ENCODE peak calls at places on chromosomes 11 and 22, in ten cellular contexts. One of them, this sample, is unnamed.

GRCh38 chr11:10233581-10233980 is 60.4 kb downstream of the SBF2 start:
- DNase-seq in naive thymus-derived CD4-positive, alpha-beta T cell: no peak
- DNase-seq in tibial artery: no peak
- DNase-seq in GM23248: peak
- DNase-seq in CD8-positive, alpha-beta memory T cell: no peak
- DNase-seq in right lobe of liver: no peak
- DNase-seq in CD4-positive, alpha-beta T cell: no peak
- DNase-seq in hepatocyte: peak
- DNase-seq in left lung: no peak
- DNase-seq in spleen: no peak
- DNase-seq in this sample: no peak

GRCh38 chr22:21632237-21632895 is at the start of gene CCDC116:
- DNase-seq in spleen: peak
- DNase-seq in GM23248: no peak
- DNase-seq in CD4-positive, alpha-beta T cell: peak
- DNase-seq in left lung: peak
- DNase-seq in hepatocyte: no peak
- DNase-seq in tibial artery: no peak
- DNase-seq in CD8-positive, alpha-beta memory T cell: peak
- DNase-seq in naive thymus-derived CD4-positive, alpha-beta T cell: peak
- DNase-seq in right lobe of liver: no peak
- DNase-seq in this sample: peak

GRCh38 chr11:126821832-126822231 is 178.7 kb downstream of the KIRREL3 start:
- DNase-seq in tibial artery: no peak
- DNase-seq in hepatocyte: no peak
- DNase-seq in spleen: no peak
- DNase-seq in naive thymus-derived CD4-positive, alpha-beta T cell: no peak
- DNase-seq in CD4-positive, alpha-beta T cell: no peak
- DNase-seq in GM23248: no peak
- DNase-seq in CD8-positive, alpha-beta memory T cell: no peak
- DNase-seq in right lobe of liver: no peak
- DNase-seq in left lung: no peak
- DNase-seq in this sample: no peak

GRCh38 chr11:76695133-76695532 is 24.6 kb upstream of the LRRC32 start:
- DNase-seq in hepatocyte: no peak
- DNase-seq in spleen: no peak
- DNase-seq in CD4-positive, alpha-beta T cell: no peak
- DNase-seq in naive thymus-derived CD4-positive, alpha-beta T cell: no peak
- DNase-seq in tibial artery: no peak
- DNase-seq in CD8-positive, alpha-beta memory T cell: no peak
- DNase-seq in right lobe of liver: no peak
- DNase-seq in left lung: no peak
- DNase-seq in GM23248: no peak
- DNase-seq in this sample: no peak

GRCh38 chr11:68839953-68840641 is 1.6 kb downstream of the CPT1A start:
- DNase-seq in right lobe of liver: no peak
- DNase-seq in CD4-positive, alpha-beta T cell: no peak
- DNase-seq in CD8-positive, alpha-beta memory T cell: no peak
- DNase-seq in GM23248: peak
- DNase-seq in tibial artery: no peak
- DNase-seq in left lung: no peak
- DNase-seq in naive thymus-derived CD4-positive, alpha-beta T cell: no peak
- DNase-seq in hepatocyte: no peak
- DNase-seq in spleen: no peak
- DNase-seq in this sample: no peak

GRCh38 chr22:39012525-39013516 is 1.2 kb upstream of the APOBEC3C start:
- DNase-seq in left lung: no peak
- DNase-seq in naive thymus-derived CD4-positive, alpha-beta T cell: no peak
- DNase-seq in CD8-positive, alpha-beta memory T cell: no peak
- DNase-seq in right lobe of liver: no peak
- DNase-seq in GM23248: no peak
- DNase-seq in CD4-positive, alpha-beta T cell: no peak
- DNase-seq in spleen: no peak
- DNase-seq in hepatocyte: no peak
- DNase-seq in tibial artery: no peak
- DNase-seq in this sample: no peak

GRCh38 chr11:9014826-9015225 is 11.0 kb upstream of the NRIP3 start:
- DNase-seq in left lung: no peak
- DNase-seq in GM23248: no peak
- DNase-seq in spleen: no peak
- DNase-seq in tibial artery: no peak
- DNase-seq in right lobe of liver: no peak
- DNase-seq in CD4-positive, alpha-beta T cell: no peak
- DNase-seq in hepatocyte: no peak
- DNase-seq in naive thymus-derived CD4-positive, alpha-beta T cell: no peak
- DNase-seq in CD8-positive, alpha-beta memory T cell: no peak
- DNase-seq in this sample: no peak

GRCh38 chr22:37855462-37855861 is 6.2 kb downstream of the EIF3L start:
- DNase-seq in CD8-positive, alpha-beta memory T cell: no peak
- DNase-seq in spleen: no peak
- DNase-seq in GM23248: no peak
- DNase-seq in naive thymus-derived CD4-positive, alpha-beta T cell: no peak
- DNase-seq in tibial artery: no peak
- DNase-seq in CD4-positive, alpha-beta T cell: no peak
- DNase-seq in left lung: no peak
- DNase-seq in right lobe of liver: no peak
- DNase-seq in hepatocyte: no peak
- DNase-seq in this sample: no peak

GRCh38 chr22:37425800-37426531 is 1.3 kb downstream of the ELFN2 start:
- DNase-seq in GM23248: no peak
- DNase-seq in tibial artery: no peak
- DNase-seq in naive thymus-derived CD4-positive, alpha-beta T cell: no peak
- DNase-seq in CD4-positive, alpha-beta T cell: no peak
- DNase-seq in hepatocyte: peak
- DNase-seq in right lobe of liver: no peak
- DNase-seq in CD8-positive, alpha-beta memory T cell: no peak
- DNase-seq in left lung: peak
- DNase-seq in spleen: no peak
- DNase-seq in this sample: no peak

GRCh38 chr11:117186431-117186761 is 7.9 kb downstream of the SIDT2 start:
- DNase-seq in hepatocyte: no peak
- DNase-seq in spleen: peak
- DNase-seq in left lung: peak
- DNase-seq in right lobe of liver: peak
- DNase-seq in GM23248: no peak
- DNase-seq in tibial artery: no peak
- DNase-seq in naive thymus-derived CD4-positive, alpha-beta T cell: no peak
- DNase-seq in CD8-positive, alpha-beta memory T cell: no peak
- DNase-seq in CD4-positive, alpha-beta T cell: no peak
- DNase-seq in this sample: no peak

GRCh38 chr11:117187799-117188481 is 9.4 kb downstream of the SIDT2 start:
- DNase-seq in hepatocyte: no peak
- DNase-seq in tibial artery: peak
- DNase-seq in GM23248: no peak
- DNase-seq in CD8-positive, alpha-beta memory T cell: no peak
- DNase-seq in CD4-positive, alpha-beta T cell: no peak
- DNase-seq in naive thymus-derived CD4-positive, alpha-beta T cell: no peak
- DNase-seq in right lobe of liver: peak
- DNase-seq in left lung: peak
- DNase-seq in spleen: no peak
- DNase-seq in this sample: peak

GRCh38 chr11:117185739-117186430 is 7.3 kb downstream of the SIDT2 start:
- DNase-seq in naive thymus-derived CD4-positive, alpha-beta T cell: no peak
- DNase-seq in spleen: peak
- DNase-seq in tibial artery: no peak
- DNase-seq in right lobe of liver: peak
- DNase-seq in GM23248: no peak
- DNase-seq in CD4-positive, alpha-beta T cell: no peak
- DNase-seq in CD8-positive, alpha-beta memory T cell: no peak
- DNase-seq in left lung: no peak
- DNase-seq in hepatocyte: no peak
- DNase-seq in this sample: peak

GRCh38 chr11:117187428-117187798 is 8.9 kb downstream of the SIDT2 start:
- DNase-seq in CD4-positive, alpha-beta T cell: no peak
- DNase-seq in hepatocyte: no peak
- DNase-seq in tibial artery: no peak
- DNase-seq in spleen: peak
- DNase-seq in CD8-positive, alpha-beta memory T cell: no peak
- DNase-seq in GM23248: no peak
- DNase-seq in left lung: peak
- DNase-seq in naive thymus-derived CD4-positive, alpha-beta T cell: no peak
- DNase-seq in right lobe of liver: peak
- DNase-seq in this sample: peak

DNA sequence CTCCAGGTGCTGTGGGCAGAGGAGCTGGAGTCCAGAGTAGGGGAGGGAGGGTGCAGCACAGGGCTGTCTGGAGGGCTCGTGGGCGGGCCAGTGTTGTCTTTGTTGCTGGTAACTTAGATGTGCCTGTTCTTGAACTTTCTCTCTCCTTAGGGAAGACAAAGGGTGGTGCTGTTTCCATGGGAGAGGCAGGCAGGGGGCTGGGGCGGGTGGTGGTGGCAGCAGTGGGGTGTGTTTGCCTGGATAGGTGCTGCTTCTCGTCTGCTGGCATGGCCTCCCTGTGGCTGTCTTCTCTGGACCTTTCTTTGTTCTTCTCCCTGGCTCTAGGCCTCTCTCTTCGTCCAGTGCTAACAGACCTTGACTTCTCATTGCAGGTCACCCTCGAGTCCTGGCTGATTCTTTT is 8.5 kb downstream of the SIDT2 start:
- DNase-seq in GM23248: no peak
- DNase-seq in spleen: no peak
- DNase-seq in naive thymus-derived CD4-positive, alpha-beta T cell: no peak
- DNase-seq in tibial artery: no peak
- DNase-seq in CD4-positive, alpha-beta T cell: no peak
- DNase-seq in right lobe of liver: peak
- DNase-seq in left lung: peak
- DNase-seq in hepatocyte: no peak
- DNase-seq in CD8-positive, alpha-beta memory T cell: no peak
- DNase-seq in this sample: no peak
- H3K27ac ChIP-seq in GM23248: no peak
- H3K27ac ChIP-seq in spleen: no peak
- H3K27ac ChIP-seq in naive thymus-derived CD4-positive, alpha-beta T cell: no peak
- H3K27ac ChIP-seq in tibial artery: no peak
- H3K27ac ChIP-seq in CD4-positive, alpha-beta T cell: no peak
- H3K27ac ChIP-seq in right lobe of liver: no peak
- H3K27ac ChIP-seq in left lung: no peak
- H3K27ac ChIP-seq in hepatocyte: no peak
- H3K27ac ChIP-seq in CD8-positive, alpha-beta memory T cell: no peak
- H3K27ac ChIP-seq in this sample: peak

DNA sequence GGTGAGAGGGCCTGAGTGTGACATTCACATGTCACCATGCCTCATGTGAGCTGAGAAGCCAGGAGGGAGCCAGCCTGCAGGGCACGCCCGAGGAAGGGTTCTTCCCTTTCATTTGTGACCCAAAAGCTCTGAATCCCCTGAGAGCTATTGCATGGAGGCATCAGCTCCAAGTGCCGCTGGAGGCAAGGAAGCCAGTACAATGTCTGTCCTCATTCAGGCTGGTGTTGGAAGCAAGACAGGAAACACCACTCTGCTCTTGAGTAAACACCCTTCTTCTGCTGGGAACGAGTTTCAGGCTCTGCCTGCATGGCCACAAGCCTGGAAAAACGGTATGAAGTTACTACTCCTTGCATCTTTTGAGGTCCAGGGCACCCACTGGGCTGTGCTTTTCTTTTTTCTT is 83.8 kb upstream of the LARGE1 start:
- DNase-seq in GM23248: no peak
- DNase-seq in CD4-positive, alpha-beta T cell: no peak
- DNase-seq in hepatocyte: no peak
- DNase-seq in CD8-positive, alpha-beta memory T cell: no peak
- DNase-seq in spleen: no peak
- DNase-seq in left lung: no peak
- DNase-seq in right lobe of liver: no peak
- DNase-seq in tibial artery: no peak
- DNase-seq in naive thymus-derived CD4-positive, alpha-beta T cell: no peak
- DNase-seq in this sample: no peak
- H3K27ac ChIP-seq in GM23248: no peak
- H3K27ac ChIP-seq in CD4-positive, alpha-beta T cell: no peak
- H3K27ac ChIP-seq in hepatocyte: no peak
- H3K27ac ChIP-seq in CD8-positive, alpha-beta memory T cell: no peak
- H3K27ac ChIP-seq in spleen: no peak
- H3K27ac ChIP-seq in left lung: no peak
- H3K27ac ChIP-seq in right lobe of liver: peak
- H3K27ac ChIP-seq in tibial artery: no peak
- H3K27ac ChIP-seq in naive thymus-derived CD4-positive, alpha-beta T cell: no peak
- H3K27ac ChIP-seq in this sample: no peak

DNA sequence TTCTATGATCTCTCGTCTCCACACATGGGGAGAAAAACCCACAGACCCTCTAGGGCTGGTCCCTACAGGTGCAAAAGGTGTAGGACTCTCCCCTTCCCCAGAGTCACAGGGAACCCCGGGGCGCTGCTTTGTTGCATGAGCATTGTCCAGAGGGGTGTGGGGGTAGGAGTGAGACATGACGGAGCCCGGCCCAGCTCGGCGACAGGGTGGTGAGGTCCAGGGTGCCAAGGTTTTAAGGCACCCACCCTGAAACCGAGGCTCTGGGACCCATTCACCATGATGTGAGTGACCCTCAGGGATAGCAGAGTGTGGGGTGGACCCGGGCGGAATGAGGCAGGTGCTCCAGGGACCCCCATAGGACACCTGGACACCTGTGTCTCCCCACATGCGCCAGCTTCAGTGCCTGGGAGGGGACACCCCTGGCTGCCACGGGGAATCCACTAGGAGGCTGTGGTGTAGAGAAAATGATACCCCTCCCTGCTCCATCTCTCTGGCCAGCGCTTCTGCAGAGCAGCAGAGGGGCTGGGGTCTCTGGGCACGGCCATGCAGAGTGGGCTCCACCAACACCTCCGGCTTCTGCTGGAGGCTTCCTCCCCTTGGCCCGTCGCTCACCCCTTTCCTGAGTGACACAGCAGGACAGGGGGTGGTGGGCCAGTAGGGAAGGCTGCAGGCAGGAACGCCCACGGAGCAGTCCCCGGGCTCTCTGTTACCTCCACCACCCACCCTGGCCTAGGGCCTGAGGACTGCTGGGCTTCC is 15.2 kb downstream of the KRTAP5-5 start:
- DNase-seq in left lung: peak
- DNase-seq in GM23248: no peak
- DNase-seq in spleen: peak
- DNase-seq in right lobe of liver: no peak
- DNase-seq in CD8-positive, alpha-beta memory T cell: no peak
- DNase-seq in hepatocyte: no peak
- DNase-seq in CD4-positive, alpha-beta T cell: no peak
- DNase-seq in tibial artery: no peak
- DNase-seq in naive thymus-derived CD4-positive, alpha-beta T cell: no peak
- DNase-seq in this sample: no peak
- H3K27ac ChIP-seq in left lung: no peak
- H3K27ac ChIP-seq in GM23248: no peak
- H3K27ac ChIP-seq in spleen: no peak
- H3K27ac ChIP-seq in right lobe of liver: no peak
- H3K27ac ChIP-seq in CD8-positive, alpha-beta memory T cell: no peak
- H3K27ac ChIP-seq in hepatocyte: no peak
- H3K27ac ChIP-seq in CD4-positive, alpha-beta T cell: no peak
- H3K27ac ChIP-seq in tibial artery: no peak
- H3K27ac ChIP-seq in naive thymus-derived CD4-positive, alpha-beta T cell: no peak
- H3K27ac ChIP-seq in this sample: no peak

GRCh38 chr11:71446942-71447688 is 1.1 kb downstream of the DHCR7 start:
- DNase-seq in CD8-positive, alpha-beta memory T cell: no peak
- DNase-seq in naive thymus-derived CD4-positive, alpha-beta T cell: no peak
- DNase-seq in GM23248: peak
- DNase-seq in CD4-positive, alpha-beta T cell: no peak
- DNase-seq in spleen: no peak
- DNase-seq in hepatocyte: peak
- DNase-seq in right lobe of liver: peak
- DNase-seq in tibial artery: peak
- DNase-seq in left lung: no peak
- DNase-seq in this sample: no peak
- H3K27ac ChIP-seq in CD8-positive, alpha-beta memory T cell: peak
- H3K27ac ChIP-seq in naive thymus-derived CD4-positive, alpha-beta T cell: peak
- H3K27ac ChIP-seq in GM23248: peak
- H3K27ac ChIP-seq in CD4-positive, alpha-beta T cell: no peak
- H3K27ac ChIP-seq in spleen: peak
- H3K27ac ChIP-seq in hepatocyte: peak
- H3K27ac ChIP-seq in right lobe of liver: peak
- H3K27ac ChIP-seq in tibial artery: peak
- H3K27ac ChIP-seq in left lung: peak
- H3K27ac ChIP-seq in this sample: peak